ENCODE peak calls at places on chromosome 6, in six cellular contexts. V is DND-41, B is endothelial cell of umbilical vein, P is HCT116, G is hepatocyte, U is mammary epithelial cell. W is an unnamed sample.

GRCh38 chr6:27168586-27169443 is 78.7 kb upstream of the PRSS16 start:
- DNase-seq in U (peak), B (peak), P (no peak), V (no peak), G (no peak), W (peak)

GRCh38 chr6:25942561-25943147 is 12.2 kb upstream of the SLC17A2 start:
- DNase-seq in B (peak), V (no peak), G (peak), P (peak), U (peak), W (peak)

GRCh38 chr6:42988486-42989020 is 4.2 kb downstream of the PPP2R5D start:
- DNase-seq in U (no peak), P (no peak), V (no peak), B (peak), G (no peak), W (peak)

GRCh38 chr6:85479221-85479620 is 29.3 kb downstream of the NT5E start:
- DNase-seq in B (no peak), U (no peak), P (no peak), G (no peak), V (no peak), W (peak)

GRCh38 chr6:144652292-144652891 is 367.3 kb downstream of the UTRN start:
- DNase-seq in B (no peak), V (no peak), P (no peak), U (no peak), G (no peak), W (no peak)

GRCh38 chr6:161038229-161039003 is 46.8 kb downstream of the MAP3K4 start:
- DNase-seq in B (peak), U (peak), V (no peak), G (no peak), P (peak), W (peak)

GRCh38 chr6:44538131-44538835 is 150.8 kb downstream of the CDC5L start:
- DNase-seq in P (no peak), V (no peak), U (no peak), B (no peak), G (no peak), W (no peak)

GRCh38 chr6:110039996-110040383 is 61.9 kb downstream of the GPR6 start:
- DNase-seq in G (peak), V (peak), B (peak), U (peak), P (peak), W (peak)

GRCh38 chr6:111423960-111424846 is 58.8 kb downstream of the REV3L start:
- DNase-seq in V (peak), U (no peak), G (no peak), B (peak), P (no peak), W (peak)

GRCh38 chr6:50819906-50820589 is 1.4 kb downstream of the TFAP2B start:
- DNase-seq in P (no peak), U (peak), V (no peak), G (no peak), B (no peak), W (no peak)

GRCh38 chr6:102848796-102849195 is 1455.3 kb downstream of the GRIK2 start:
- DNase-seq in G (no peak), B (no peak), V (no peak), U (no peak), P (no peak), W (no peak)

GRCh38 chr6:27890351-27891299 is 21.6 kb downstream of the OR2B2 start:
- DNase-seq in V (peak), B (peak), P (peak), G (peak), U (peak), W (peak)

GRCh38 chr6:141401168-141401567 is 731.6 kb upstream of the GJE1 start:
- DNase-seq in V (no peak), B (no peak), P (no peak), U (no peak), G (no peak), W (peak)

GRCh38 chr6:110537208-110538123 is 61.1 kb upstream of the SLC22A16 start:
- DNase-seq in V (no peak), G (peak), U (peak), P (peak), B (peak), W (peak)

GRCh38 chr6:88870728-88871330 is 92.6 kb downstream of the RNGTT start:
- DNase-seq in U (peak), V (peak), P (peak), G (peak), B (peak), W (peak)

GRCh38 chr6:90000864-90001731 is 106.8 kb downstream of the GJA10 start:
- DNase-seq in P (no peak), G (no peak), B (peak), V (no peak), U (peak), W (peak)

GRCh38 chr6:68197356-68197755 is 437.7 kb upstream of the ADGRB3 start:
- DNase-seq in P (no peak), V (no peak), G (no peak), U (no peak), B (no peak), W (no peak)

GRCh38 chr6:27582928-27583725 is 110.2 kb upstream of the ZNF184 start:
- DNase-seq in V (no peak), G (peak), U (peak), B (peak), P (no peak), W (peak)

GRCh38 chr6:136582702-136583471 is 32.7 kb upstream of the MAP7 start:
- DNase-seq in G (peak), U (peak), B (peak), P (peak), V (no peak), W (peak)

GRCh38 chr6:47066418-47066817 is 24.3 kb upstream of the ADGRF1 start:
- DNase-seq in G (no peak), V (no peak), B (no peak), P (no peak), U (peak), W (no peak)

GRCh38 chr6:153599901-153600300 is 439.1 kb upstream of the OPRM1 start:
- DNase-seq in U (no peak), B (no peak), V (no peak), G (no peak), P (no peak), W (no peak)

GRCh38 chr6:119562168-119562567 is 212.6 kb upstream of the MAN1A1 start:
- DNase-seq in V (no peak), U (no peak), G (no peak), B (no peak), P (no peak), W (no peak)

GRCh38 chr6:74287932-74288331 is 591.9 kb downstream of the CD109 start:
- DNase-seq in B (no peak), U (no peak), G (no peak), V (no peak), P (no peak), W (no peak)

GRCh38 chr6:7052441-7052936 is 55.3 kb upstream of the RREB1 start:
- DNase-seq in G (peak), B (no peak), P (no peak), V (peak), U (peak), W (peak)

GRCh38 chr6:13194852-13195251 is 133.5 kb downstream of the TBC1D7 start:
- DNase-seq in P (peak), G (peak), U (peak), V (peak), B (peak), W (peak)

GRCh38 chr6:129501401-129502051 is 208.5 kb downstream of the ARHGAP18 start:
- DNase-seq in B (peak), V (peak), G (peak), P (peak), U (peak), W (peak)

GRCh38 chr6:149834513-149835481 is 29.4 kb downstream of the LRP11 start:
- DNase-seq in G (peak), P (peak), B (peak), U (peak), V (peak), W (peak)

GRCh38 chr6:146149770-146150169 is 120.9 kb downstream of the GRM1 start:
- DNase-seq in P (no peak), G (no peak), B (no peak), U (peak), V (no peak), W (no peak)

GRCh38 chr6:38686270-38687042 is 16.5 kb downstream of the GLO1 start:
- DNase-seq in B (no peak), P (no peak), U (no peak), V (no peak), G (no peak), W (no peak)

GRCh38 chr6:63579937-63580703 is 7.8 kb downstream of the LOC128125822 start:
- DNase-seq in P (no peak), G (no peak), U (no peak), V (no peak), B (no peak), W (no peak)

GRCh38 chr6:143556529-143556928 is 45.0 kb upstream of the FUCA2 start:
- DNase-seq in P (no peak), G (no peak), V (no peak), B (no peak), U (no peak), W (peak)

GRCh38 chr6:145209312-145209711 is 526.0 kb downstream of the EPM2A start:
- DNase-seq in P (no peak), G (no peak), B (no peak), U (no peak), V (no peak), W (no peak)

GRCh38 chr6:148422085-148422484 is 79.4 kb downstream of the SASH1 start:
- DNase-seq in P (no peak), V (no peak), U (no peak), G (no peak), B (no peak), W (no peak)

GRCh38 chr6:41430875-41431274 is 95.5 kb downstream of the NCR2 start:
- DNase-seq in G (no peak), B (no peak), V (no peak), P (peak), U (peak), W (peak)

GRCh38 chr6:113396644-113397201 is 460.4 kb upstream of the MARCKS start:
- DNase-seq in G (no peak), B (no peak), V (no peak), P (no peak), U (no peak), W (no peak)

GRCh38 chr6:157613011-157613522 is 210.0 kb upstream of the SNX9 start:
- DNase-seq in G (peak), B (peak), P (peak), U (peak), V (no peak), W (peak)

GRCh38 chr6:5100806-5101205 is 15.7 kb downstream of the PPP1R3G start:
- DNase-seq in G (no peak), U (no peak), B (no peak), V (no peak), P (no peak), W (no peak)

GRCh38 chr6:5096482-5096881 is 11.3 kb downstream of the PPP1R3G start:
- DNase-seq in P (no peak), G (no peak), U (no peak), B (no peak), V (no peak), W (peak)

GRCh38 chr6:5098501-5099270 is 13.5 kb downstream of the PPP1R3G start:
- DNase-seq in V (no peak), G (no peak), U (no peak), P (no peak), B (no peak), W (no peak)

GRCh38 chr6:5102266-5102970 is 17.3 kb downstream of the PPP1R3G start:
- DNase-seq in P (no peak), U (no peak), G (no peak), V (no peak), B (no peak), W (no peak)

DNA sequence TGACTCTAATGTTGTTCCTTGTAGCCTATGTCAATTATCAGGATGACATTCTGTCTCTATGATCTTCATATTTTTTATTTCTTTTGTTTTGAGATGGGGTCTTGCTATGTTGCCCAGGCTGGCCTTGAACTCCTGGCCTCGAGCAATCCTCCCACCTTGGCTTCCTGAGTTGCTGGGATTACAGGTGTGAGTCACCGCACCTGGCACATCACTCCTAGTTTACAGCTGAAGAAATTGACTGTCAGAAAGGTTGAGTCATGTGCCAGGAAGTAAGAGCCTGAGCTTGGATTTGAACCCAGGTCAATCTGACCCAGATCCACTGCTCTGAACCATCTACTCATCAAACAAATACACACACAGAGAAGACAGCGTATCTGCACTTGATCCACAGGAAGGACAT is 14.4 kb downstream of the PPP1R3G start:
- DNase-seq in V (no peak), P (peak), U (peak), G (no peak), B (no peak), W (no peak)
- TF ChIP-seq CTCF in V (no peak), P (no peak), U (no peak), G (no peak), B (no peak), W (no peak)

GRCh38 chr6:3229566-3230274 is 2.3 kb upstream of the TUBB2B start:
- DNase-seq in G (peak), V (no peak), P (no peak), U (no peak), B (no peak), W (peak)
- TF ChIP-seq EZH2 in G (no peak), V (no peak), P (no peak), U (no peak), B (peak), W (peak)

DNA sequence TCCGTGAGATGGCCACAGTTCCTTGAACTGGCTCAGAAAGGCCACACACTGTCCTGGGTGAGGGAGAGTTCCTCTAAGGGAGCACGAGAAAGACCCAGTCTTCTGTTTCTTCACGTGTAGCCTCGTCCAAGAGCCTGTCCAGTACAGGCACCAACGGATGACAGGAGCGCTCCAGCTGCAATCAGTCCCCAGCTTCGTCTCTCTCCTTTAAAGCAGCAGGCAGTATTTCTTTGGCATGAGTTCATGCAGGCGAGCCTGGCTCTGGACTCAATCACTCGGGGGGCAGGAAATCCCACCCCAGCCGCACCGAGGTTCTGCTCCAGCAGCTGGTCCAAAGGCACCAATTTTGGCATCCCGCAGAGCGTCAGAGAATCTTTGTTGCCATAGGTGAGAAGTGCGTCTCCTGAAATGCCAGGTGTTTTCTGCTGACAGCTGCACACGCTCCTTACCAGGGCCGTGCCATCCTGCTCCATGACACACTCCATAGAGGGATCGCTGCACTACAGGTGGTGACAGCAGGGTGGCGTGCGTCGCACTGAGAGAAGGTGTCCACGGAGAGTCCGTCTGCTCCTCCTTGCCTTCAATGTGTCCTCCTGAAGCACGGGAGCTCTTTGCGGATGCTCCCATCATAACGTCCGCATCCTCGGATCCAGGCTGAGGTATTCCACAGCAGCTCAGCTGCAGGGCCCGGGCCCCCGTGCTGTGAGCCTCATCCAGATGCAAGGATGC is 59.6 kb upstream of the AFDN start:
- DNase-seq in G (no peak), U (no peak), B (no peak), P (no peak), V (no peak), W (no peak)
- TF ChIP-seq CTCF in G (no peak), U (no peak), B (no peak), P (peak), V (no peak), W (no peak)

GRCh38 chr6:166005846-166006592 is 161.6 kb downstream of the TBXT start:
- DNase-seq in G (peak), U (no peak), V (peak), B (no peak), P (no peak), W (peak)
- TF ChIP-seq EZH2 in G (no peak), U (no peak), V (no peak), B (no peak), P (no peak), W (no peak)